ENCODE peak calls at places on chromosomes 3 and 15, in seven cellular contexts. B is HFFc6, I is astrocyte of the spinal cord, U is endothelial cell of umbilical vein, F is fibroblast of the aortic adventitia, G is MCF 10A, Q is RWPE1. D is an unnamed sample.

GRCh38 chr15:65646486-65646885 is 24.7 kb downstream of the SLC24A1 start:
- DNase-seq in B (peak), F (no peak), Q (no peak), U (no peak), I (peak), G (no peak), D (no peak)

GRCh38 chr3:173584093-173584833 is 186.7 kb downstream of the NLGN1 start:
- DNase-seq in I (peak), U (peak), B (peak), Q (peak), F (peak), G (peak), D (peak)

GRCh38 chr3:138933981-138934691 is 12.8 kb downstream of the FOXL2 start:
- DNase-seq in U (peak), F (no peak), I (no peak), B (no peak), Q (no peak), G (no peak), D (no peak)

GRCh38 chr3:134600685-134601502 is 49.9 kb downstream of the KY start:
- DNase-seq in G (peak), I (peak), F (peak), U (peak), Q (peak), B (peak), D (peak)

GRCh38 chr3:82048711-82049110 is 287.3 kb upstream of the GBE1 start:
- DNase-seq in U (no peak), G (no peak), I (no peak), F (no peak), Q (no peak), B (no peak), D (no peak)

GRCh38 chr3:37765591-37766219 is 96.0 kb upstream of the CTDSPL start:
- DNase-seq in G (no peak), I (peak), Q (no peak), B (no peak), F (peak), U (no peak), D (no peak)

GRCh38 chr3:138862531-138862923 is 27.8 kb upstream of the PIK3CB start:
- DNase-seq in U (peak), G (peak), F (no peak), I (peak), B (no peak), Q (no peak), D (no peak)

GRCh38 chr3:40053663-40054062 is 244.3 kb downstream of the MYRIP start:
- DNase-seq in B (no peak), I (no peak), F (no peak), G (no peak), Q (no peak), U (no peak), D (no peak)

GRCh38 chr3:81565066-81565465 is 196.4 kb downstream of the GBE1 start:
- DNase-seq in F (no peak), I (no peak), B (peak), Q (peak), G (no peak), U (no peak), D (no peak)

GRCh38 chr3:119343719-119344118 is 49.5 kb downstream of the ARHGAP31 start:
- DNase-seq in I (no peak), Q (no peak), B (no peak), F (no peak), G (no peak), U (no peak), D (no peak)

GRCh38 chr3:14902719-14903118 is 44.7 kb upstream of the NR2C2 start:
- DNase-seq in F (peak), I (no peak), U (no peak), Q (no peak), G (no peak), B (no peak), D (no peak)

GRCh38 chr3:62558549-62559112 is 185.3 kb upstream of the FEZF2 start:
- DNase-seq in Q (peak), B (no peak), G (peak), I (no peak), U (peak), F (peak), D (peak)

GRCh38 chr15:57111002-57111401 is 192.6 kb downstream of the TCF12 start:
- DNase-seq in G (no peak), I (no peak), U (no peak), F (no peak), Q (no peak), B (no peak), D (no peak)

GRCh38 chr3:15601046-15601398 is 347 bp downstream of the HACL1 start:
- DNase-seq in Q (peak), I (no peak), U (no peak), G (no peak), F (no peak), B (no peak), D (no peak)

GRCh38 chr3:28134792-28135375 is 106.5 kb upstream of the CMC1 start:
- DNase-seq in U (no peak), G (no peak), B (no peak), F (no peak), Q (no peak), I (no peak), D (no peak)

GRCh38 chr3:194767430-194768207 is 81.9 kb downstream of the FAM43A start:
- DNase-seq in U (no peak), B (no peak), Q (no peak), G (no peak), I (no peak), F (no peak), D (no peak)

GRCh38 chr3:37050242-37050641 is 56.9 kb downstream of the MLH1 start:
- DNase-seq in U (no peak), B (no peak), G (no peak), F (no peak), Q (no peak), I (no peak), D (no peak)

GRCh38 chr3:52280046-52280445 is 1.6 kb upstream of the WDR82 start:
- DNase-seq in G (peak), I (peak), F (peak), Q (no peak), U (peak), B (no peak), D (no peak)

GRCh38 chr3:133494469-133494868 is 79.0 kb upstream of the CDV3 start:
- DNase-seq in G (peak), B (no peak), F (peak), U (no peak), Q (no peak), I (no peak), D (no peak)

GRCh38 chr15:68550498-68551295 is 28.1 kb upstream of the CORO2B start:
- DNase-seq in G (peak), Q (peak), U (peak), F (peak), I (peak), B (no peak), D (peak)

GRCh38 chr3:69012836-69013255 is 638 bp downstream of the EOGT start:
- DNase-seq in I (peak), B (peak), G (peak), Q (peak), U (peak), F (peak), D (peak)

DNA sequence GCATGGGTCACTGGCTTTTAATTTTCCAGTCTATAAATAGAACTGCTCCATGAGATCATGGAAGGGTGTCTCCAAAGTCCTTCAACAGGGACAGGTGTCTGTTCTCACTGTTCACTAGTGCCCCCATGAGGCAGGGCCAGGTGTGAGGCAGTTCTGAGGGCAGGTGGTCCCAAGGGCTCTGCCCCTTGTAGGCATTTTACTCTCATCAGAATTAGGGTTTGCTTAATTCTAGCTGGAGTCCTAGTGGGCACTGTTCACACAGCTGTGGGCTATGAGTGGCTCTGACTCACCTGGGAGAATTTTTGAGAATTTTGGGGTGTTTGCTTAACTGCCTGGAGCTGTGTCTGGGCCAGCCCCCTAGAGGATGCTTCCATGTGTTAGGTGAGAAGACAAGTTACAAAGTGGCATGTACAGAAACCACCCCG is 248.0 kb upstream of the LYSMD4 start:
- DNase-seq in I (no peak), F (no peak), U (no peak), G (no peak), Q (peak), B (no peak), D (no peak)
- TF ChIP-seq CTCF in I (peak), F (no peak), U (no peak), G (no peak), Q (no peak), B (no peak), D (no peak)

GRCh38 chr3:144843099-144843498 is 871.5 kb downstream of the DIPK2A start:
- DNase-seq in G (no peak), F (peak), B (no peak), Q (no peak), I (peak), U (no peak), D (no peak)
- TF ChIP-seq CTCF in G (no peak), F (peak), B (no peak), Q (no peak), I (peak), U (no peak), D (no peak)

GRCh38 chr3:184284696-184285095 is 8.9 kb downstream of the ECE2 start:
- DNase-seq in Q (peak), U (peak), G (peak), I (peak), B (peak), F (peak), D (peak)
- TF ChIP-seq CTCF in Q (peak), U (peak), G (peak), I (peak), B (peak), F (peak), D (peak)

DNA sequence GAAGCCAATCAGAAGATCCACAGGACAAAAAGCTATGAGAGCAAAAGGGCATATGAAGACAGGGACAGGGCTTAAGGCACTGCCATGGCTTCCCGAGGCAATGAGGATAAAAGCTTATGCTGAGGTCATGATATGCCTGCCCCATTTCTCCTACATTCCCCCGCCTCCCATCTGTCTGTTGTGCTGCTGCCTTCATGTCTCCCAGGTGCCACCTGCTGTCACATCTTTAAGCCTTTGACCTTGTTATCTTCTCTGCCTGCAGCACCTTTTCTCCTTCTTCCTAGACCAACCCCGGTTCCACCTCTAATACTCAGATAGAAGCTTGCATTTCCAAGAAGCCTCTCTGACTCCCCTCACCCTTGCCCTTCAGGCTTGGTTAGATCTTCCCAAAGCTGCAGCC is 213.8 kb downstream of the ARRDC4 start:
- DNase-seq in Q (peak), G (peak), U (no peak), I (no peak), B (peak), F (no peak), D (no peak)
- TF ChIP-seq CTCF in Q (no peak), G (no peak), U (no peak), I (no peak), B (peak), F (no peak), D (no peak)

DNA sequence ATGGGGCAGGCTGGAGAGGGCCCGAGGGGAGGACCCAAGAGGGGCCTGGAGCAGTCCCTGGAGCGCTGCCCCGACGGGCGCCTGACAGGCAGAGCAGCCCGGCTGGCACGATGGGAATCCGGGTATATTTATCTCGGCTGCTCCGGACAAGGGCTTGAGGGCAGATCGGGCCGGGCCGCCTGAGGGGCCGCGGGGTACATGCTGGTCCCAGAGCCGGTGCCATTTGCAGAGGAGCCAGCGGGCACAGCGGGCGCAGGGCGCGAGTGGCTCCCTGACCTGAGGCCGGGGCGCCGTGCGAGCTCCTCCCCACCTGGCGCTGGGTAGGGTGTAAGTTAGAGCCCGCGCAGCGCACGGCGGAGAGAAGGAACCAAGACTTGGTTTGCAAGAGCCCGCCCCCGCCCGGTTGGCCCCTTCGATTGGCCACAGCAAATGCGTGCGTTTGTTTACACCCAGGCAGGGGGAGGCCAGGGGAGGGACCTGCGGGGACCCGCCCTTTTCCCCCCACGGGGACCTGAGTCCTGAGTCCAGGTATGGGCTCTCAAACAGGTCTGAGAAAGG is 727 bp downstream of the SLC38A3 start:
- DNase-seq in I (no peak), U (peak), G (no peak), F (no peak), B (no peak), Q (no peak), D (peak)
- TF ChIP-seq CTCF in I (no peak), U (no peak), G (no peak), F (no peak), B (no peak), Q (no peak), D (no peak)

D was measured in GM13977.